ENCODE peak calls at places on chromosomes 6 and 20, in seven cellular contexts. G, V, R, S, T, B and C are unnamed samples. For H3K4me1 and H3K9me3, the result is how much of the 10 kb centered on the place peaks cover.

GRCh38 chr20:2840138-2840966 is at the start of the genes PCED1A and VPS16:
- DNase-seq in V (peak), S (peak), G (peak), B (peak), R (peak), T (peak), C (peak)

GRCh38 chr6:122890250-122890649 is 101.2 kb downstream of the SMPDL3A start:
- DNase-seq in R (no peak), G (no peak), T (no peak), V (no peak), S (no peak), B (no peak), C (no peak)

GRCh38 chr6:163398796-163399195 is 15.7 kb upstream of the QKI start:
- DNase-seq in R (no peak), S (no peak), G (peak), T (no peak), B (no peak), V (no peak), C (no peak)

GRCh38 chr20:41509801-41510200 is 108.4 kb downstream of the CHD6 start:
- DNase-seq in V (no peak), S (no peak), B (peak), G (peak), T (no peak), R (no peak), C (no peak)

GRCh38 chr6:139457482-139457881 is 83.0 kb upstream of the CITED2 start:
- DNase-seq in R (no peak), S (no peak), T (no peak), V (no peak), B (peak), G (no peak), C (no peak)

GRCh38 chr6:117861545-117861944 is 45.5 kb upstream of the SLC35F1 start:
- DNase-seq in R (no peak), S (no peak), T (no peak), B (no peak), G (no peak), V (no peak), C (no peak)

GRCh38 chr6:159973951-159974350 is 5.1 kb downstream of the IGF2R start:
- DNase-seq in B (peak), V (no peak), R (no peak), G (no peak), T (no peak), S (no peak), C (no peak)

GRCh38 chr6:72651967-72652956 is 30.4 kb downstream of the KCNQ5 start:
- DNase-seq in S (no peak), R (no peak), G (no peak), V (no peak), B (no peak), T (no peak), C (no peak)

GRCh38 chr20:57598060-57598459 is 22.2 kb downstream of the ZBP1 start:
- DNase-seq in B (no peak), T (no peak), V (no peak), G (peak), R (no peak), S (no peak), C (no peak)

GRCh38 chr6:118263929-118264486 is 284.1 kb upstream of the PLN start:
- DNase-seq in B (peak), V (peak), R (no peak), T (no peak), S (no peak), G (no peak), C (no peak)

GRCh38 chr6:45327956-45328522 is at the start of gene RUNX2:
- DNase-seq in B (peak), R (no peak), S (no peak), V (no peak), T (no peak), G (no peak), C (no peak)

GRCh38 chr20:45341939-45342862 is 6.0 kb downstream of the SDC4 start:
- DNase-seq in T (no peak), V (no peak), R (peak), B (peak), G (peak), S (peak), C (peak)

GRCh38 chr6:150334790-150335783 is 33.7 kb upstream of the IYD start:
- DNase-seq in T (no peak), R (peak), B (peak), S (no peak), G (no peak), V (peak), C (no peak)

GRCh38 chr20:5654557-5654956 is 95.6 kb upstream of the SHLD1 start:
- DNase-seq in R (no peak), B (peak), T (no peak), V (no peak), S (no peak), G (no peak), C (no peak)

GRCh38 chr6:132198040-132198439 is 203.2 kb downstream of the MOXD1 start:
- DNase-seq in B (no peak), T (no peak), S (no peak), R (no peak), G (no peak), V (no peak), C (no peak)

GRCh38 chr6:152166897-152167296 is 359.4 kb downstream of the ESR1 start:
- DNase-seq in S (no peak), T (no peak), B (no peak), R (no peak), V (no peak), G (no peak), C (no peak)

GRCh38 chr6:142531727-142532126 is 229.9 kb downstream of the ADGRG6 start:
- DNase-seq in B (no peak), R (no peak), V (no peak), S (no peak), T (no peak), G (no peak), C (no peak)

GRCh38 chr6:89542856-89543254 is 95.7 kb downstream of the LYRM2 start:
- DNase-seq in R (no peak), B (no peak), G (no peak), T (no peak), V (no peak), S (no peak), C (no peak)

GRCh38 chr6:38676974-38677544 is 25.9 kb downstream of the GLO1 start:
- DNase-seq in R (no peak), B (no peak), V (no peak), G (no peak), S (no peak), T (no peak), C (no peak)

GRCh38 chr20:15643713-15644112 is 929.5 kb downstream of the KIF16B start:
- DNase-seq in B (peak), V (peak), R (no peak), G (no peak), S (no peak), T (no peak), C (no peak)

GRCh38 chr20:38290829-38291581 is 13.0 kb upstream of the BPI start:
- DNase-seq in T (no peak), G (peak), V (no peak), B (peak), R (no peak), S (peak), C (peak)

GRCh38 chr20:2230671-2231488 is 64.9 kb upstream of the TGM3 start:
- DNase-seq in V (no peak), T (no peak), S (no peak), R (no peak), B (no peak), G (no peak), C (no peak)

GRCh38 chr20:1844723-1845523 is 50.3 kb upstream of the SIRPA start:
- DNase-seq in R (no peak), V (peak), T (no peak), S (no peak), B (peak), G (no peak), C (peak)

GRCh38 chr6:131909408-131910218 is 41.6 kb downstream of the CCN2 start:
- DNase-seq in V (peak), R (peak), T (peak), S (peak), G (no peak), B (peak), C (peak)

GRCh38 chr20:52624270-52624669 is 347.9 kb upstream of the TSHZ2 start:
- DNase-seq in T (no peak), B (no peak), R (no peak), G (no peak), V (no peak), S (no peak), C (no peak)

GRCh38 chr6:156645106-156645505 is 132.1 kb upstream of the ARID1B start:
- DNase-seq in B (peak), S (no peak), V (no peak), T (no peak), G (no peak), R (no peak), C (no peak)

GRCh38 chr6:149107520-149107919 is 210.0 kb upstream of the TAB2 start:
- DNase-seq in G (no peak), S (no peak), V (no peak), T (no peak), B (no peak), R (no peak), C (no peak)

GRCh38 chr6:107628878-107629277 is 139.0 kb downstream of the SOBP start:
- DNase-seq in R (no peak), T (no peak), B (no peak), G (no peak), V (no peak), S (no peak), C (no peak)

GRCh38 chr6:28648035-28648877 is 122.6 kb downstream of the GPX5 start:
- DNase-seq in R (no peak), G (no peak), S (peak), V (peak), B (peak), T (no peak), C (no peak)

GRCh38 chr6:89596484-89596883 is 42.1 kb downstream of the LYRM2 start:
- DNase-seq in S (no peak), G (no peak), R (no peak), T (no peak), V (no peak), B (no peak), C (no peak)

GRCh38 chr6:134619077-134619476 is 301.2 kb upstream of the SGK1 start:
- DNase-seq in V (peak), B (no peak), R (no peak), T (no peak), G (no peak), S (no peak), C (no peak)

GRCh38 chr20:18388860-18389259 is 78.0 kb downstream of the DZANK1 start:
- DNase-seq in S (no peak), B (peak), V (no peak), G (no peak), T (no peak), R (no peak), C (no peak)

GRCh38 chr6:138507977-138508675 is 8.8 kb upstream of the NHSL1 start:
- DNase-seq in R (no peak), V (no peak), S (no peak), B (no peak), G (no peak), T (no peak), C (no peak)

GRCh38 chr6:82006027-82006738 is 241.4 kb downstream of the IBTK start:
- DNase-seq in T (no peak), R (no peak), V (peak), B (peak), S (no peak), G (no peak), C (peak)

GRCh38 chr20:11001767-11002540 is 328.2 kb upstream of the JAG1 start:
- DNase-seq in R (no peak), G (peak), B (peak), S (no peak), T (no peak), V (no peak), C (peak)

GRCh38 chr6:13874191-13874549 is 50.6 kb upstream of the RNF182 start:
- DNase-seq in T (no peak), S (no peak), G (no peak), V (no peak), R (no peak), B (no peak), C (no peak)

DNA sequence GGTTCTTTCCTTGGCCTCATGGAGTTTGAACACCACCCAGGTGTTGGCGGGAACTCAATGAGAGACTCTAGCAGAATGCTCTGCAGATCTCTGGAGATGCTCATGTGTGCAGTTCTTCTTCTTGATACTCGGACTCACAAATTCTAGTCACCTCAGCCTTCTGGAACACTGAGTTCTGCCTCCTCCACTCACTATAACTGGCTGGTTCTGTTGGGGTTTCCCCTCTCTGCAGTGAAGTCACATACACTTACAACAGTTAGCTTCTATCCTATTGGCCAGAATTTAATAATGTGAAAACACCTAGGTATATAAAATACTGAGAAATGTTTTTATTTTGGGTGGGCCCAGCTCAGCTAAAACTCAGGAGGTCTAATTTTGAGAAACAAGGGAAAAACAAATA is 109.6 kb upstream of the HIVEP1 start:
- DNase-seq in T (no peak), B (no peak), S (no peak), V (no peak), R (no peak), G (no peak), C (no peak)
- H3K27ac ChIP-seq in T (no peak), B (no peak), S (no peak), V (no peak), R (no peak), G (no peak), C (no peak)

GRCh38 chr20:25129908-25130307 is 48.0 kb upstream of the VSX1 start:
- DNase-seq in V (no peak), R (no peak), T (no peak), S (no peak), B (no peak), G (no peak), C (no peak)
- H3K4me1 ChIP-seq in V (under half), R (under half), T (under half), S (under half), B (under half), G (under half), C (under half)

GRCh38 chr6:26358511-26358981 is 6.5 kb upstream of the BTN3A2 start:
- DNase-seq in S (no peak), V (peak), T (no peak), G (no peak), R (no peak), B (no peak), C (no peak)
- H3K9me3 ChIP-seq in S (under half), V (under half), T (under half), G (under half), R (under half), B (under half), C (under half)

GRCh38 chr20:49589747-49590146 is 21.8 kb upstream of the PTGIS start:
- DNase-seq in R (no peak), T (no peak), B (no peak), S (no peak), G (no peak), V (no peak), C (no peak)

GRCh38 chr20:49592120-49592519 is 24.2 kb upstream of the PTGIS start:
- DNase-seq in S (no peak), T (no peak), R (no peak), B (no peak), G (no peak), V (no peak), C (no peak)

GRCh38 chr20:49591217-49591865 is 23.4 kb upstream of the PTGIS start:
- DNase-seq in S (peak), G (no peak), T (no peak), B (peak), R (no peak), V (no peak), C (no peak)

GRCh38 chr20:49593441-49594142 is 25.7 kb upstream of the PTGIS start:
- DNase-seq in S (no peak), T (no peak), R (no peak), G (no peak), V (no peak), B (no peak), C (no peak)

DNA sequence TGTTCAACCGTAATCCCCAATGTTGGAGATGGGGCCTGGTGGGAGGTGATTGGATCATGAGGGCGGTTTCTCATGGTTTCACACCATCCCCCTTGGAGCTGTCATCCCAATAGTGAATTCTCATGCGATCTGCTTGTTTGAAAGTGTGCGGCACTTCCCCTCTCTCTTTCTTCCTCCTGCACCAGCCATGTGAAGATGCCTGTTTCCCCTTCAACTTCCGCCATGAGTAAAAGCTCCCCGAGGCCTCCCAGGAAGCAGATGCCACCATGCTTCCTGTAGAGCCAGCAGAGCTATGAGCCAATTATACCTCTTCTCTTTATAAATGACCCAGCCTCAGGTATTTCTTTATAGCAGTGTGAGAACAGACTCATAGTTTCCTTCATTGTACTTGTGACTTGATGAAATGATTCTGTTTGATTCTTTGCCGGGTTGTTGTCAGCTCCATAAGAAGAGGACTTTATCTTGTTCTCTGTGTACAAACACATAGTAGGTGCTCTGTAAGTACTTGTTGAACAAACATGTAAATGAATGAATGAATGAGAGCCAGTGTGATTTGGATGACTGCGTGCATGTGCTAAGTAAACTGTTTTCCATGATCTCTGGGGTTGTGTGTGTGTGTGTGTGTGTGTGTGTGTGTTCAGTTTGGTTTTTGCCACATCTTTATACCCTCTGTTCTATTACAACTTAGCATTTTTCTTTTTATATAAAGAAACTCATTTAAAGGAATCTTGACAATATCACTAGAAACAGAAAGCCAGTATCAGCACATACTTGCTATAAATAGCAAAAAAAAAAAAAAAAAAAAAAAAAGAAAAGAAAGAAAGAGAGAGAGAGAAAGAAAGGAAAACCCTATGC is 22.5 kb upstream of the PTGIS start:
- DNase-seq in S (no peak), B (no peak), V (no peak), G (no peak), T (no peak), R (no peak), C (no peak)
- H3K27ac ChIP-seq in S (peak), B (no peak), V (no peak), G (peak), T (no peak), R (no peak), C (peak)

DNA sequence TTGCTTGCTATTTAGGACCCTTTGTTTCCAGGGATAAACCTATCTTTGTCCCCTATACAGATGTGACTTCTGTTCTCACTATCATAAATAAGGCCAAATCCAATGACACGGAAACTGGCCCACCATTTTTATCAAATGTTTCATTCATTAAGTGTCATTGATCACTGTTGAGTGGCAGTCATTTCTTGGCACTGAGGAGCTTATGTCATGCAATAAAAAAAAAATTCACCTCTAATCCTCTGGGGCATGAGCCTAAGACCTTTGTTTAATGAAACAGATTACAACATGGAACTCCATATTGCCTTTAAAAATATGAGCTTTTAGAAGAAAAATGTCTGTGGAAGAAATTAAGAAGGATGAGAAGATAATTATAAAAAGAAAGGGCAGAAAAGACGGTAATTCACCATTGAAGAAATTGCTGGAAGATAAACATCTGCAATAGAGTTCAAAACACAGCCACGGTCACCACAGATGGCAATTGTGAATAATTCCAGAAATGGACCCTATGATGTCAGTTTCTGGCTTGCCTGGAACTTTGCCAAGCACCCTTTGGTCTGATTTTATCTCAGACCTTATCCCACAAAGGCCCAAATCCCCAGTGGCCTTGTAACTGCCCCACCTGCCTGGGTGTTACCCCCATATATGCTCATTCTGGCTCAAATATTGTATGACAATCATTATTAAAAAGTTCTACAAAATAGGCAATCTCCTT is 91.1 kb downstream of the DST start:
- DNase-seq in S (no peak), V (no peak), T (no peak), R (no peak), G (no peak), B (no peak), C (no peak)
- H3K4me1 ChIP-seq in S (under half), V (under half), T (under half), R (under half), G (under half), B (under half), C (under half)

DNA sequence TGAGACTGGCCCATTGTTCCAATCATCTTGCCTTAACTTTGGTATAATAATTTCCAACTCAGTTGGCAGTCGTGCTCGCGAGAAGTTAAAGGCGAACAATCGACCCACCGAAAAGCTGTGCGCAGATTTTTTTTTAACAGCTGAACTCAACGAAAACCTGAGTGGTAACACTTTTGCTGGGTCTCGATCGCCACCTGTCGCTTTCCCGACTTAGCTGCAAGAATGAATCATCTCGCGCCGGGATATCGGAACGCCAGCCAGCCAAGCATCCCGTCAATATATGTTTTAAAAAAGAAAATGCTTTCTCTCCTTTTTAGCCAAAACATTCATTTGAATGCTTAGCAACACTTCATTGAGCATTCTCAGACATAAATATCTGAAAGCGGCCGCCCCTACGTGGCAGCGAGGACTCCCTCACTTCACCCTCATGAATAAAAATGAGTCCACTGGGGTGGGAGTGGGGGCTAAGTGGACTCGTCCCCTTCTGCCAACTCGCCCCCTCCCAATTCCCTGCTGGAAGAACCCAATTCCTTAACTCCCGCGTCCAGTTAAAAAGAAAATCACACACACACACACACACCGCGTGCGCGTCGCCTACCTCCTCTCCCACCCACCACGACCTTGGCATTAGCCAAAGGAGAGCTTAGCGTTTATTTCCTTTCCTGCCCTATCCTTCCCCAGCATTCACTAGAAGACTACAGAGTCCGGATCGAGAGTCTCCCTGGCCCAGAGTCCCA is 1.5 kb downstream of the COL12A1 start:
- DNase-seq in V (no peak), R (peak), S (peak), G (peak), T (no peak), B (peak), C (peak)
- H3K9me3 ChIP-seq in V (under half), R (under half), S (under half), G (under half), T (under half), B (under half), C (under half)